ENCODE peak calls at places on chromosomes 4 and X, in five cellular contexts. V, J, B, D and T are unnamed samples.

GRCh38 chr4:16875487-16875886 is 23.0 kb downstream of the LDB2 start:
- DNase-seq in V (no peak), J (no peak), B (no peak), D (peak), T (peak)

GRCh38 chr4:33086351-33086900 is 2366.3 kb downstream of the PCDH7 start:
- DNase-seq in V (no peak), J (no peak), B (no peak), D (no peak), T (peak)

GRCh38 chr4:3716876-3717235 is 49.3 kb upstream of the ADRA2C start:
- DNase-seq in V (no peak), J (no peak), B (no peak), D (no peak), T (no peak)

GRCh38 chrX:54301516-54301915 is 56.3 kb downstream of the WNK3 start:
- DNase-seq in V (no peak), J (no peak), B (no peak), D (no peak), T (no peak)

GRCh38 chrX:8405631-8406030 is 59.0 kb upstream of the VCX3B start:
- DNase-seq in V (no peak), J (no peak), B (no peak), D (no peak), T (no peak)

GRCh38 chr4:47543331-47543730 is 58.3 kb downstream of the ATP10D start:
- DNase-seq in V (no peak), J (no peak), B (no peak), D (no peak), T (no peak)

GRCh38 chrX:103356023-103356798 is at the start of gene TCEAL9:
- DNase-seq in V (peak), J (peak), B (peak), D (peak), T (peak)

GRCh38 chr4:26838055-26838842 is 22.4 kb upstream of the STIM2 start:
- DNase-seq in V (no peak), J (no peak), B (no peak), D (no peak), T (no peak)

GRCh38 chrX:72003811-72004750 is 93.4 kb downstream of the NHSL2 start:
- DNase-seq in V (no peak), J (no peak), B (no peak), D (no peak), T (peak)

GRCh38 chrX:138925330-138925729 is 213.8 kb upstream of the FGF13 start:
- DNase-seq in V (no peak), J (no peak), B (no peak), D (peak), T (peak)

GRCh38 chr4:128812360-128812958 is 3.0 kb downstream of the JADE1 start:
- DNase-seq in V (peak), J (peak), B (no peak), D (peak), T (peak)

GRCh38 chrX:117645639-117646038 is 471.0 kb downstream of the KLHL13 start:
- DNase-seq in V (no peak), J (no peak), B (no peak), D (no peak), T (no peak)

GRCh38 chr4:1296324-1297022 is 6.8 kb downstream of the MAEA start:
- DNase-seq in V (no peak), J (no peak), B (no peak), D (no peak), T (no peak)

GRCh38 chrX:78452356-78452755 is 124.9 kb upstream of the CYSLTR1 start:
- DNase-seq in V (no peak), J (no peak), B (no peak), D (no peak), T (no peak)

GRCh38 chrX:68990948-68991347 is 162.1 kb downstream of the EFNB1 start:
- DNase-seq in V (no peak), J (no peak), B (no peak), D (no peak), T (no peak)

GRCh38 chr4:118920247-118920646 is 31.6 kb downstream of the SYNPO2 start:
- DNase-seq in V (no peak), J (no peak), B (no peak), D (no peak), T (no peak)

GRCh38 chr4:148273501-148273986 is 168.7 kb downstream of the NR3C2 start:
- DNase-seq in V (no peak), J (no peak), B (no peak), D (no peak), T (no peak)

GRCh38 chr4:23932186-23932585 is 42.3 kb upstream of the PPARGC1A start:
- DNase-seq in V (no peak), J (no peak), B (no peak), D (no peak), T (no peak)

GRCh38 chrX:16567681-16568080 is 82.3 kb upstream of the S100G start:
- DNase-seq in V (no peak), J (no peak), B (no peak), D (no peak), T (no peak)

GRCh38 chr4:666436-666810 is 7.7 kb downstream of the ATP5ME start:
- DNase-seq in V (no peak), J (no peak), B (no peak), D (no peak), T (no peak)

GRCh38 chrX:101993335-101993734 is 61.5 kb upstream of the ZMAT1 start:
- DNase-seq in V (no peak), J (no peak), B (no peak), D (no peak), T (no peak)

GRCh38 chrX:70338290-70338689 is 48.4 kb downstream of the KIF4A start:
- DNase-seq in V (no peak), J (no peak), B (no peak), D (no peak), T (no peak)

GRCh38 chrX:39592776-39593175 is 505.0 kb downstream of the BCOR start:
- DNase-seq in V (no peak), J (no peak), B (no peak), D (no peak), T (peak)

GRCh38 chrX:1443496-1444075 is 9.1 kb downstream of the ASMTL start:
- DNase-seq in V (no peak), J (no peak), B (no peak), D (no peak), T (no peak)